ENCODE peak calls at places on chromosomes 12 and 14, in four cellular contexts. Z, P, S and Y are unnamed samples.

GRCh38 chr12:24764712-24765111 is 184.2 kb downstream of the BCAT1 start:
- DNase-seq in Z (no peak), P (no peak), S (no peak), Y (no peak)

GRCh38 chr12:1692221-1692620 is 1.4 kb downstream of the ADIPOR2 start:
- DNase-seq in Z (no peak), P (no peak), S (no peak), Y (no peak)

GRCh38 chr12:132700212-132700913 is 10.3 kb upstream of the PGAM5 start:
- DNase-seq in Z (no peak), P (peak), S (no peak), Y (no peak)

GRCh38 chr12:104648746-104649145 is 192.0 kb downstream of the CHST11 start:
- DNase-seq in Z (no peak), P (no peak), S (no peak), Y (no peak)

GRCh38 chr14:74409441-74409840 is 16.6 kb downstream of the SYNDIG1L start:
- DNase-seq in Z (no peak), P (no peak), S (no peak), Y (no peak)

GRCh38 chr12:131583085-131583712 is 127.7 kb upstream of the SFSWAP start:
- DNase-seq in Z (no peak), P (no peak), S (no peak), Y (no peak)

GRCh38 chr12:113893221-113893620 is 72.9 kb downstream of the RBM19 start:
- DNase-seq in Z (no peak), P (no peak), S (no peak), Y (no peak)

GRCh38 chr14:36438883-36439282 is 81.1 kb downstream of the NKX2-1 start:
- DNase-seq in Z (no peak), P (no peak), S (no peak), Y (no peak)

GRCh38 chr14:22981090-22982012 is 1.0 kb downstream of the AJUBA start:
- DNase-seq in Z (peak), P (peak), S (peak), Y (peak)

GRCh38 chr12:31740618-31741017 is 11.8 kb upstream of the AMN1 start:
- DNase-seq in Z (no peak), P (no peak), S (no peak), Y (no peak)

GRCh38 chr12:100827901-100828520 is 33.4 kb downstream of the ANO4 start:
- DNase-seq in Z (no peak), P (peak), S (peak), Y (no peak)

GRCh38 chr14:58130121-58130782 is 21.8 kb downstream of the ARMH4 start:
- DNase-seq in Z (no peak), P (no peak), S (no peak), Y (no peak)

GRCh38 chr12:68800294-68800693 is 7.7 kb upstream of the MDM2 start:
- DNase-seq in Z (no peak), P (peak), S (no peak), Y (no peak)

GRCh38 chr14:93163570-93163969 is 21.1 kb downstream of the MOAP1 start:
- DNase-seq in Z (no peak), P (peak), S (no peak), Y (no peak)

GRCh38 chr14:22184157-22185025 is 404.6 kb downstream of the DAD1 start:
- DNase-seq in Z (no peak), P (no peak), S (no peak), Y (no peak)

GRCh38 chr12:119728437-119728730 is 60.5 kb downstream of the PRKAB1 start:
- DNase-seq in Z (no peak), P (no peak), S (no peak), Y (no peak)

GRCh38 chr12:33670284-33670683 is 230.7 kb upstream of the SYT10 start:
- DNase-seq in Z (no peak), P (no peak), S (no peak), Y (no peak)

GRCh38 chr14:100891051-100891450 is 12.5 kb downstream of the RTL1 start:
- DNase-seq in Z (no peak), P (no peak), S (no peak), Y (peak)

GRCh38 chr14:57755018-57755521 is 110.8 kb downstream of the SLC35F4 start:
- DNase-seq in Z (no peak), P (no peak), S (no peak), Y (no peak)

GRCh38 chr14:87014854-87015253 is 978.1 kb downstream of the GALC start:
- DNase-seq in Z (no peak), P (peak), S (no peak), Y (no peak)

GRCh38 chr12:50219544-50219943 is 52.4 kb upstream of the CERS5 start:
- DNase-seq in Z (no peak), P (no peak), S (no peak), Y (no peak)

GRCh38 chr12:68432622-68433021 is 100.5 kb upstream of the MDM1 start:
- DNase-seq in Z (no peak), P (no peak), S (no peak), Y (peak)

GRCh38 chr12:11576104-11576503 is 73.4 kb upstream of the ETV6 start:
- DNase-seq in Z (no peak), P (peak), S (no peak), Y (no peak)

GRCh38 chr14:68111733-68112270 is 292.2 kb downstream of the RAD51B start:
- DNase-seq in Z (no peak), P (no peak), S (no peak), Y (no peak)

GRCh38 chr12:8860165-8860961 is 37.9 kb downstream of the A2ML1 start:
- DNase-seq in Z (peak), P (peak), S (peak), Y (peak)

GRCh38 chr14:72777636-72778035 is 116.3 kb downstream of the DPF3 start:
- DNase-seq in Z (no peak), P (no peak), S (no peak), Y (no peak)

GRCh38 chr12:98594050-98594853 is 766 bp downstream of the SLC25A3 start:
- DNase-seq in Z (no peak), P (peak), S (peak), Y (peak)

GRCh38 chr14:92958373-92959188 is 35.6 kb downstream of the CHGA start:
- DNase-seq in Z (no peak), P (no peak), S (no peak), Y (no peak)

GRCh38 chr14:88551094-88551870 is 3.5 kb downstream of the PTPN21 start:
- DNase-seq in Z (peak), P (peak), S (peak), Y (peak)